ENCODE peak calls at places on chromosomes 3 and 15, in nine cellular contexts. One of them, this sample, is unnamed.

GRCh38 chr3:124664804-124665203 is 65.4 kb upstream of the UMPS start:
- DNase-seq in OCI-LY7: no peak
- DNase-seq in Peyer's patch: no peak
- DNase-seq in GM10248: no peak
- DNase-seq in HFF-Myc: no peak
- DNase-seq in IMR-90: no peak
- DNase-seq in AG09309: no peak
- DNase-seq in astrocyte: peak
- DNase-seq in heart left ventricle: no peak
- DNase-seq in this sample: no peak

GRCh38 chr3:62433396-62433795 is 60.0 kb upstream of the FEZF2 start:
- DNase-seq in Peyer's patch: no peak
- DNase-seq in astrocyte: no peak
- DNase-seq in OCI-LY7: no peak
- DNase-seq in heart left ventricle: no peak
- DNase-seq in GM10248: no peak
- DNase-seq in HFF-Myc: no peak
- DNase-seq in AG09309: no peak
- DNase-seq in IMR-90: no peak
- DNase-seq in this sample: no peak

GRCh38 chr3:135170732-135171131 is 375.7 kb downstream of the EPHB1 start:
- DNase-seq in heart left ventricle: no peak
- DNase-seq in Peyer's patch: no peak
- DNase-seq in HFF-Myc: no peak
- DNase-seq in AG09309: no peak
- DNase-seq in GM10248: no peak
- DNase-seq in IMR-90: no peak
- DNase-seq in astrocyte: no peak
- DNase-seq in OCI-LY7: no peak
- DNase-seq in this sample: no peak

GRCh38 chr3:98710008-98710672 is 53.0 kb upstream of the ST3GAL6 start:
- DNase-seq in Peyer's patch: no peak
- DNase-seq in HFF-Myc: no peak
- DNase-seq in astrocyte: no peak
- DNase-seq in heart left ventricle: no peak
- DNase-seq in OCI-LY7: no peak
- DNase-seq in IMR-90: no peak
- DNase-seq in AG09309: no peak
- DNase-seq in GM10248: no peak
- DNase-seq in this sample: no peak

GRCh38 chr3:140186421-140186920 is 251.5 kb downstream of the CLSTN2 start:
- DNase-seq in heart left ventricle: no peak
- DNase-seq in HFF-Myc: peak
- DNase-seq in GM10248: no peak
- DNase-seq in AG09309: peak
- DNase-seq in astrocyte: peak
- DNase-seq in Peyer's patch: no peak
- DNase-seq in IMR-90: peak
- DNase-seq in OCI-LY7: no peak
- DNase-seq in this sample: no peak

GRCh38 chr3:186915808-186916796 is 14.2 kb upstream of the ST6GAL1 start:
- DNase-seq in heart left ventricle: no peak
- DNase-seq in HFF-Myc: no peak
- DNase-seq in OCI-LY7: no peak
- DNase-seq in AG09309: no peak
- DNase-seq in Peyer's patch: no peak
- DNase-seq in astrocyte: no peak
- DNase-seq in GM10248: no peak
- DNase-seq in IMR-90: no peak
- DNase-seq in this sample: no peak

GRCh38 chr3:117790256-117790987 is 1080.8 kb downstream of the TUSC7 start:
- DNase-seq in Peyer's patch: no peak
- DNase-seq in IMR-90: peak
- DNase-seq in HFF-Myc: no peak
- DNase-seq in GM10248: no peak
- DNase-seq in AG09309: no peak
- DNase-seq in astrocyte: peak
- DNase-seq in heart left ventricle: no peak
- DNase-seq in OCI-LY7: no peak
- DNase-seq in this sample: no peak

GRCh38 chr3:172676208-172676920 is 34.5 kb downstream of the NCEH1 start:
- DNase-seq in GM10248: no peak
- DNase-seq in OCI-LY7: no peak
- DNase-seq in HFF-Myc: no peak
- DNase-seq in astrocyte: no peak
- DNase-seq in heart left ventricle: peak
- DNase-seq in AG09309: no peak
- DNase-seq in IMR-90: no peak
- DNase-seq in Peyer's patch: no peak
- DNase-seq in this sample: no peak

GRCh38 chr15:89396723-89397652 is 62.4 kb upstream of the POLG start:
- DNase-seq in astrocyte: no peak
- DNase-seq in GM10248: no peak
- DNase-seq in HFF-Myc: no peak
- DNase-seq in OCI-LY7: no peak
- DNase-seq in heart left ventricle: no peak
- DNase-seq in Peyer's patch: peak
- DNase-seq in IMR-90: no peak
- DNase-seq in AG09309: no peak
- DNase-seq in this sample: no peak

GRCh38 chr3:52240059-52240885 is 1.3 kb upstream of the TWF2 start:
- DNase-seq in HFF-Myc: peak
- DNase-seq in OCI-LY7: peak
- DNase-seq in AG09309: peak
- DNase-seq in GM10248: no peak
- DNase-seq in Peyer's patch: peak
- DNase-seq in IMR-90: peak
- DNase-seq in astrocyte: peak
- DNase-seq in heart left ventricle: peak
- DNase-seq in this sample: peak

GRCh38 chr3:168534761-168535160 is 439.0 kb upstream of the GOLIM4 start:
- DNase-seq in GM10248: no peak
- DNase-seq in Peyer's patch: no peak
- DNase-seq in AG09309: no peak
- DNase-seq in heart left ventricle: no peak
- DNase-seq in HFF-Myc: no peak
- DNase-seq in IMR-90: no peak
- DNase-seq in OCI-LY7: no peak
- DNase-seq in astrocyte: no peak
- DNase-seq in this sample: no peak

DNA sequence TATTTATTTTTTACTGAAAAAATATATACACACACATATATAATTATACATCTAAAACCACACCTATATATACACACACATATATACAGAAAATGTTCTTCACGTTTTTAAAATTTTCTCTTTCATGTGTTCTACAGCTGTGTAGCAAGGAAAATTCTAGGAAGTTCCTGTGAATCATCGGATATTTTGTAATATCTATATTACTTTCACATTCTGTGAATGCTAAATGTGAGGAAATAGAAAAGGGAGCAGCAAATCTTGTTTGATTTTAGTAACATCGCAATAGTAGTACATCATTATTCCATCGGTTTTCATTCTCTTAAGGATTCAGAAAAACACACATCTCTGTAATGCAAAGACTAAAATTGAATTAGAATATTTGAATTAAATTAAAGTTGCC is 836.8 kb upstream of the NECTIN3 start:
- DNase-seq in AG09309: no peak
- DNase-seq in astrocyte: no peak
- DNase-seq in HFF-Myc: no peak
- DNase-seq in Peyer's patch: no peak
- DNase-seq in IMR-90: peak
- DNase-seq in heart left ventricle: no peak
- DNase-seq in OCI-LY7: no peak
- DNase-seq in GM10248: no peak
- DNase-seq in this sample: no peak
- TF ChIP-seq CTCF in AG09309: no peak
- TF ChIP-seq CTCF in astrocyte: no peak
- TF ChIP-seq CTCF in HFF-Myc: no peak
- TF ChIP-seq CTCF in Peyer's patch: no peak
- TF ChIP-seq CTCF in IMR-90: no peak
- TF ChIP-seq CTCF in heart left ventricle: no peak
- TF ChIP-seq CTCF in OCI-LY7: no peak
- TF ChIP-seq CTCF in GM10248: no peak
- TF ChIP-seq CTCF in this sample: no peak

DNA sequence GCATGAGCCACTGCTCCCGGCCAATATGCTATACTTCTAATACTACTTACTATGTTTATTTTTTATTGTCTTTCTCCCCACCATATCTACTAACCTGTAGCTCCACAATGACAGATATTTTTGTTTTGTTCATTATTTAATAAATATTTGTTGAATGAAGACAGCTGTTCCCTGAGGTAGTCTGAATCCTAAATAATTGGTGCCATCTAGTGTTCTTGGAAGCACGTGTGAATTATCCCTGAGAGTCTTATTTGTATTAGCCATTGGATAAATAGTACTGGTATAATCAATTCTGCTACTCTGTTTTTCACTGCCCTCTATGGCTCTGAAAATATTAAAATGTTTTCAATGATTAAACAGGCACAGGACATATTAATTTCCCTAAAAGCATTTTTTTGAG is 5.6 kb upstream of the APPL1 start:
- DNase-seq in GM10248: no peak
- DNase-seq in Peyer's patch: no peak
- DNase-seq in OCI-LY7: no peak
- DNase-seq in HFF-Myc: no peak
- DNase-seq in astrocyte: peak
- DNase-seq in IMR-90: peak
- DNase-seq in heart left ventricle: no peak
- DNase-seq in AG09309: no peak
- DNase-seq in this sample: no peak
- TF ChIP-seq CTCF in GM10248: no peak
- TF ChIP-seq CTCF in Peyer's patch: peak
- TF ChIP-seq CTCF in OCI-LY7: peak
- TF ChIP-seq CTCF in HFF-Myc: peak
- TF ChIP-seq CTCF in astrocyte: peak
- TF ChIP-seq CTCF in IMR-90: peak
- TF ChIP-seq CTCF in heart left ventricle: peak
- TF ChIP-seq CTCF in AG09309: peak
- TF ChIP-seq CTCF in this sample: no peak

DNA sequence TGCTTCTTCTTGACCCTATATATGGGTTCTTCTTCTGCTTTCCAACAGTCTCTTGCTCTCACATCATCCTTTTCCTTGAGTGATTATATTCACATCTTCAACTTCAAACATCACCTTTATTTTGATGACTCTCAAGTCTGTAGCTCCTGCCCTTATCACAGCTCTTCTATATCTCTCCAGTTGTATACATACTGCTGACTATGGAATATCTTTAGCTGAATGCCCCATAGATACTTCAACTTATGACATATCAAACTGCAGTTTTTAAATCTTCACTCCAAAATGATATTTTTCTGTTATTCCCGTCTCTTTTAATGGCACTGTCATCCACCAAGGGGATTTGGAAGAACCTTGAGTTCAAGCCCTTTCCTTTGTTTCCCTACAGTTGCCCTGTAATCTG is 139.1 kb downstream of the ZBTB20 start:
- DNase-seq in HFF-Myc: no peak
- DNase-seq in heart left ventricle: no peak
- DNase-seq in OCI-LY7: no peak
- DNase-seq in Peyer's patch: no peak
- DNase-seq in AG09309: no peak
- DNase-seq in GM10248: no peak
- DNase-seq in IMR-90: no peak
- DNase-seq in astrocyte: no peak
- DNase-seq in this sample: no peak
- TF ChIP-seq CTCF in HFF-Myc: no peak
- TF ChIP-seq CTCF in heart left ventricle: no peak
- TF ChIP-seq CTCF in OCI-LY7: no peak
- TF ChIP-seq CTCF in Peyer's patch: no peak
- TF ChIP-seq CTCF in AG09309: no peak
- TF ChIP-seq CTCF in GM10248: no peak
- TF ChIP-seq CTCF in IMR-90: no peak
- TF ChIP-seq CTCF in astrocyte: no peak
- TF ChIP-seq CTCF in this sample: no peak

GRCh38 chr15:69524850-69525249 is 72.2 kb downstream of the RPLP1 start:
- DNase-seq in IMR-90: no peak
- DNase-seq in AG09309: no peak
- DNase-seq in astrocyte: no peak
- DNase-seq in GM10248: no peak
- DNase-seq in HFF-Myc: no peak
- DNase-seq in OCI-LY7: no peak
- DNase-seq in Peyer's patch: no peak
- DNase-seq in heart left ventricle: peak
- DNase-seq in this sample: no peak

GRCh38 chr15:69525543-69525942 is 72.9 kb downstream of the RPLP1 start:
- DNase-seq in OCI-LY7: no peak
- DNase-seq in IMR-90: no peak
- DNase-seq in HFF-Myc: no peak
- DNase-seq in Peyer's patch: no peak
- DNase-seq in AG09309: no peak
- DNase-seq in astrocyte: no peak
- DNase-seq in heart left ventricle: no peak
- DNase-seq in GM10248: no peak
- DNase-seq in this sample: no peak

GRCh38 chr15:69522361-69522760 is 69.7 kb downstream of the RPLP1 start:
- DNase-seq in GM10248: no peak
- DNase-seq in Peyer's patch: no peak
- DNase-seq in IMR-90: no peak
- DNase-seq in astrocyte: no peak
- DNase-seq in AG09309: no peak
- DNase-seq in OCI-LY7: no peak
- DNase-seq in heart left ventricle: no peak
- DNase-seq in HFF-Myc: no peak
- DNase-seq in this sample: no peak

GRCh38 chr15:69524296-69524695 is 71.7 kb downstream of the RPLP1 start:
- DNase-seq in AG09309: no peak
- DNase-seq in astrocyte: no peak
- DNase-seq in Peyer's patch: no peak
- DNase-seq in OCI-LY7: no peak
- DNase-seq in HFF-Myc: no peak
- DNase-seq in GM10248: no peak
- DNase-seq in heart left ventricle: no peak
- DNase-seq in IMR-90: no peak
- DNase-seq in this sample: no peak

DNA sequence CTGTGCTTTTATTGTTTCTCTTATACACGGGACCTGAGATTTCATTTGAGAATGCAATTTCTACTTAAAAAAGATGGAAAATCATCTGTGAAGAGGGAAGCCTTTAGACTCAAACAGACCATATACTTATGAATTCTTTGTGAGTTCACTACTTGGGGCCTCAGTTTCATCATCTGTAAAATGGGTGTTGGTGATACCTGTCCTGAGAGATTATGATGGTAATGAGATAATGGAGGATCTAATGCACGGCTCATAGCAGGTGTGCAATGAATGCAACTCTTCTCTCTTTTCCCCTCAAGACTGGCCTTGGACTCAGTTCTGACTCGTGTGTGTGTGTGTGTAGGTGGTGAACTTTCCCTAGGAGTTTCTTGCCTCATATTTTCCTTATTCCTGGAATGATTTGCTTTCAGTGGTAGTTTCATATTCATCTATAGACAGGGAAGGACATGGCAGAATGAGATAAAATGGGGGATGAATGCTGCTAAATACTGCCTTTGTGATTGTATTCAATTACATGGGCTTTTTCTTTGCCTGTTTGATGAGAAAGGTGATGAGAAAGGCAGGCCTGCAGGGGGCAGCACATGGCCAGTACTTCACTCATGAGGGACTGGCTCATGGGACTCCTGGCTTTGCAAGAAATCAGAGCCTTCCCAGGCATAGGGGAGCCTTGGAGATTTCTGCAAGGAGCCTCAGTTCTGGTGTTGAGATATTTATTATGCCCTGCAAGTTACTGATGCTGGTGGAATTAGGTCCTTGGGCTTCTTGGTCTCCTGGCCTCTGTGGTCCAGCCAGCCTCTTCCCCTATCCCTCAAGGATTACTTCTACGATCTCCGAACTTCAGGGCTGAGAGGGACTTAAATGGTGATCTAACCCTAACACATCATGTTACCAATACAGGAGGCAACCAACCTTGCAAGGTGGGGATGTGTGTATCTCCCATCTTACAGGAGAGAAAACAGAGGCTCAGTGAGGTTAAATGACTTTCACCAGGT is 70.7 kb downstream of the RPLP1 start:
- DNase-seq in IMR-90: peak
- DNase-seq in heart left ventricle: peak
- DNase-seq in OCI-LY7: peak
- DNase-seq in AG09309: peak
- DNase-seq in GM10248: peak
- DNase-seq in HFF-Myc: peak
- DNase-seq in Peyer's patch: peak
- DNase-seq in astrocyte: peak
- DNase-seq in this sample: peak
- TF ChIP-seq CTCF in IMR-90: peak
- TF ChIP-seq CTCF in heart left ventricle: peak
- TF ChIP-seq CTCF in OCI-LY7: peak
- TF ChIP-seq CTCF in AG09309: peak
- TF ChIP-seq CTCF in GM10248: peak
- TF ChIP-seq CTCF in HFF-Myc: peak
- TF ChIP-seq CTCF in Peyer's patch: peak
- TF ChIP-seq CTCF in astrocyte: peak
- TF ChIP-seq CTCF in this sample: peak

This sample was measured in glutamatergic neuron.